ENCODE peak calls at places on chromosomes 4 and X, in eight cellular contexts. Q, D, K, H, W, O, N and M are unnamed samples.

GRCh38 chrX:147800663-147801062 is 111.1 kb upstream of the FMR1 start:
- DNase-seq in Q (no peak), D (no peak), K (no peak), H (no peak), W (no peak), O (no peak), N (no peak), M (no peak)

GRCh38 chrX:80578518-80579105 is 158.4 kb downstream of the TENT5D start:
- DNase-seq in Q (peak; percentile 0), D (peak; percentile 67), K (peak; percentile 43), H (peak; percentile 2), W (no peak), O (peak; percentile 5), N (no peak), M (peak; percentile 49)

GRCh38 chr4:121900132-121900983 is 30.1 kb upstream of the BBS7 start:
- DNase-seq in Q (peak; percentile 56), D (peak; percentile 71), K (peak; percentile 75), H (peak; percentile 40), W (peak; percentile 60), O (peak; percentile 65), N (peak; percentile 24), M (peak; percentile 79)

GRCh38 chr4:2256156-2256731 is 5.7 kb downstream of the MXD4 start:
- DNase-seq in Q (no peak), D (no peak), K (no peak), H (no peak), W (peak; percentile 9), O (no peak), N (peak; percentile 70), M (no peak)

GRCh38 chrX:24371391-24371972 is 11.0 kb downstream of the SUPT20HL1 start:
- DNase-seq in Q (peak; percentile 64), D (peak; percentile 81), K (peak; percentile 87), H (peak; percentile 63), W (peak; percentile 63), O (peak; percentile 64), N (peak; percentile 68), M (peak; percentile 71)

GRCh38 chrX:72062890-72063289 is 68.8 kb downstream of the RTL5 start:
- DNase-seq in Q (no peak), D (no peak), K (no peak), H (no peak), W (peak; percentile 38), O (no peak), N (peak; percentile 54), M (no peak)

GRCh38 chr4:76326515-76326914 is 20.0 kb downstream of the STBD1 start:
- DNase-seq in Q (no peak), D (no peak), K (no peak), H (no peak), W (no peak), O (no peak), N (no peak), M (no peak)

GRCh38 chr4:16226816-16227461 is 668 bp upstream of the TAPT1 start:
- DNase-seq in Q (peak; percentile 71), D (peak; percentile 77), K (peak; percentile 85), H (peak; percentile 29), W (peak; percentile 33), O (peak; percentile 56), N (peak; percentile 67), M (peak; percentile 60)